ENCODE peak calls at places on chromosomes 1 and 21, in nine cellular contexts. Y is lower lobe of right lung; F is progenitor cell of endocrine pancreas; V is type B pancreatic cell; B is T follicular helper cell; X is GM19239; J is hepatocyte; Q is effector memory CD4-positive, alpha-beta T cell; G is cardiac muscle cell. N is an unnamed sample.
A peak's percentile ranks its signal among the peaks of the same experiment; 100 is the strongest.

GRCh38 chr1:232786845-232787455 is 18.3 kb upstream of the MAP10 start:
- DNase-seq in Y (no peak), F (no peak), V (no peak), B (no peak), X (no peak), J (no peak), Q (no peak), G (no peak), N (no peak)

GRCh38 chr1:246618240-246618639 is 52.0 kb downstream of the CNST start:
- DNase-seq in Y (no peak), F (no peak), V (no peak), B (no peak), X (no peak), J (no peak), Q (no peak), G (no peak), N (no peak)

GRCh38 chr1:164602142-164602429 is 43.1 kb downstream of the PBX1 start:
- DNase-seq in Y (peak; percentile 65), F (peak; percentile 51), V (no peak), B (no peak), X (no peak), J (peak; percentile 78), Q (no peak), G (no peak), N (no peak)

GRCh38 chr1:45669859-45670655 is 16.3 kb downstream of the GPBP1L1 start:
- DNase-seq in Y (no peak), F (no peak), V (no peak), B (no peak), X (no peak), J (no peak), Q (no peak), G (no peak), N (no peak)

GRCh38 chr1:161440312-161440894 is 64.9 kb upstream of the FCGR2A start:
- DNase-seq in Y (peak; percentile 81), F (peak; percentile 58), V (peak; percentile 76), B (peak; percentile 17), X (peak; percentile 81), J (peak; percentile 78), Q (peak; percentile 16), G (peak; percentile 75), N (peak; percentile 75)

GRCh38 chr1:84772428-84772943 is 82.2 kb upstream of the SSX2IP start:
- DNase-seq in Y (peak; percentile 58), F (peak; percentile 63), V (peak; percentile 84), B (peak; percentile 52), X (peak; percentile 53), J (peak; percentile 88), Q (peak; percentile 30), G (peak; percentile 87), N (peak; percentile 90)

GRCh38 chr1:226798427-226799411 is 59.6 kb upstream of the ITPKB start:
- DNase-seq in Y (no peak), F (no peak), V (no peak), B (peak; percentile 42), X (peak; percentile 22), J (no peak), Q (peak; percentile 49), G (no peak), N (no peak)

GRCh38 chr1:241834733-241835377 is 13.1 kb upstream of the EXO1 start:
- DNase-seq in Y (no peak), F (no peak), V (no peak), B (no peak), X (no peak), J (peak; percentile 58), Q (no peak), G (peak; percentile 39), N (no peak)

GRCh38 chr1:97919568-97920261 is 1.1 kb downstream of the DPYD start:
- DNase-seq in Y (no peak), F (no peak), V (no peak), B (no peak), X (no peak), J (no peak), Q (no peak), G (no peak), N (no peak)

GRCh38 chr1:156750932-156751723 is at the start of gene HDGF:
- DNase-seq in Y (peak; percentile 80), F (peak; percentile 52), V (no peak), B (peak; percentile 14), X (no peak), J (peak; percentile 71), Q (no peak), G (peak; percentile 61), N (no peak)

GRCh38 chr1:104125226-104125625 is 375.5 kb downstream of the AMY1C start:
- DNase-seq in Y (no peak), F (no peak), V (no peak), B (no peak), X (no peak), J (no peak), Q (no peak), G (no peak), N (no peak)

GRCh38 chr1:201020040-201020591 is 3.4 kb downstream of the KIF21B start:
- DNase-seq in Y (no peak), F (no peak), V (no peak), B (no peak), X (no peak), J (no peak), Q (no peak), G (no peak), N (no peak)

GRCh38 chr21:43208561-43209332 is 39.9 kb downstream of the CRYAA start:
- DNase-seq in Y (no peak), F (peak; percentile 7), V (peak; percentile 53), B (no peak), X (no peak), J (no peak), Q (no peak), G (no peak), N (no peak)

GRCh38 chr1:67126111-67126746 is 8.5 kb downstream of the C1orf141 start:
- DNase-seq in Y (no peak), F (no peak), V (no peak), B (no peak), X (no peak), J (no peak), Q (no peak), G (no peak), N (no peak)

GRCh38 chr1:227299688-227300087 is 18.6 kb downstream of the CDC42BPA start:
- DNase-seq in Y (no peak), F (no peak), V (no peak), B (no peak), X (no peak), J (no peak), Q (no peak), G (no peak), N (no peak)

GRCh38 chr1:16978589-16979474 is 1.6 kb downstream of the MFAP2 start:
- DNase-seq in Y (no peak), F (no peak), V (peak; percentile 62), B (no peak), X (no peak), J (peak; percentile 75), Q (no peak), G (no peak), N (no peak)

GRCh38 chr1:37606481-37607263 is 10.9 kb upstream of the GNL2 start:
- DNase-seq in Y (no peak), F (no peak), V (no peak), B (no peak), X (no peak), J (no peak), Q (no peak), G (no peak), N (no peak)

GRCh38 chr1:68116643-68117235 is 66.3 kb upstream of the DIRAS3 start:
- DNase-seq in Y (no peak), F (peak; percentile 31), V (no peak), B (peak; percentile 6), X (peak; percentile 5), J (peak; percentile 70), Q (no peak), G (peak; percentile 64), N (peak; percentile 49)

GRCh38 chr1:32345289-32345827 is 9.3 kb upstream of the MARCKSL1 start:
- DNase-seq in Y (no peak), F (no peak), V (no peak), B (no peak), X (no peak), J (no peak), Q (no peak), G (peak; percentile 33), N (no peak)

GRCh38 chr21:35367558-35367957 is 318.5 kb upstream of the RUNX1 start:
- DNase-seq in Y (no peak), F (no peak), V (no peak), B (no peak), X (no peak), J (no peak), Q (no peak), G (no peak), N (no peak)

GRCh38 chr1:162720996-162721395 is 69.5 kb upstream of the HSD17B7 start:
- DNase-seq in Y (no peak), F (no peak), V (no peak), B (no peak), X (no peak), J (no peak), Q (no peak), G (no peak), N (no peak)

N was measured in neuronal stem cell.